ENCODE peak calls at places on chromosomes 3 and 15, in ten cellular contexts. W is C1 segment of cervical spinal cord; V is midbrain; I is stimulated activated CD4-positive, alpha-beta T cell treated with anti-CD3 and anti-CD28 coated beads, Interleukin-2, amount 100 ng/mL, for 24 hours; K is T-helper 2 cell; E is activated naive CD8-positive, alpha-beta T cell treated with anti-CD3 and anti-CD28 coated beads for 36 hours; O is thoracic aorta; F is activated CD4-positive, alpha-beta T cell treated with anti-CD3 and anti-CD28 coated beads, Interleukin-2, amount 50 U/mL, for 4 hours; J is fibroblast of mammary gland; A is sigmoid colon. X is an unnamed sample.

GRCh38 chr15:58967479-58967878 is 20.0 kb upstream of the RNF111 start:
- DNase-seq in W (no peak), F (no peak), J (no peak), E (no peak), K (no peak), I (no peak), V (no peak), A (no peak), O (no peak), X (no peak)

GRCh38 chr3:81451611-81452010 is 309.8 kb downstream of the GBE1 start:
- DNase-seq in O (no peak), I (no peak), A (no peak), J (peak), K (no peak), E (no peak), V (no peak), F (no peak), W (no peak), X (no peak)

GRCh38 chr3:142315083-142315482 is 89.7 kb upstream of the GK5 start:
- DNase-seq in O (no peak), E (no peak), J (peak), K (no peak), W (no peak), F (no peak), I (no peak), V (no peak), A (no peak), X (no peak)

GRCh38 chr3:70947584-70947983 is 635.1 kb upstream of the MDFIC2 start:
- DNase-seq in W (no peak), A (no peak), K (no peak), F (no peak), J (no peak), O (no peak), I (no peak), V (no peak), E (no peak), X (no peak)

GRCh38 chr15:51494411-51495314 is 127.9 kb downstream of the DMXL2 start:
- DNase-seq in J (peak), W (no peak), F (no peak), E (no peak), O (no peak), V (no peak), A (no peak), K (no peak), I (no peak), X (no peak)

GRCh38 chr15:63122002-63122893 is 587 bp downstream of the LACTB start:
- DNase-seq in J (peak), F (peak), K (peak), A (peak), W (peak), V (peak), E (peak), O (peak), I (peak), X (peak)

GRCh38 chr3:46848271-46849097 is 14.8 kb downstream of the MYL3 start:
- DNase-seq in O (no peak), W (no peak), K (no peak), I (peak), F (peak), E (peak), V (no peak), J (peak), A (peak), X (no peak)

GRCh38 chr3:108106031-108106430 is 15.2 kb upstream of the CD47 start:
- DNase-seq in F (no peak), E (no peak), A (no peak), I (no peak), O (no peak), J (peak), V (no peak), W (no peak), K (no peak), X (no peak)

GRCh38 chr3:67654099-67654831 is at the start of gene SUCLG2:
- DNase-seq in A (peak), K (peak), W (peak), V (peak), E (peak), F (peak), J (peak), O (peak), I (peak), X (peak)

GRCh38 chr15:85482896-85483295 is 102.5 kb downstream of the AKAP13 start:
- DNase-seq in W (no peak), A (no peak), E (no peak), I (no peak), J (peak), F (no peak), O (no peak), K (no peak), V (no peak), X (no peak)

GRCh38 chr3:47799733-47800132 is 3.2 kb upstream of the DHX30 start:
- DNase-seq in W (no peak), F (no peak), E (no peak), A (no peak), I (no peak), O (no peak), J (peak), K (no peak), V (no peak), X (no peak)

GRCh38 chr15:89132611-89133242 is 44.5 kb downstream of the ABHD2 start:
- DNase-seq in K (no peak), F (no peak), W (no peak), O (no peak), J (no peak), A (no peak), E (no peak), V (peak), I (no peak), X (no peak)

GRCh38 chr3:69976021-69976420 is 23.5 kb upstream of the SAMMSON start:
- DNase-seq in W (no peak), V (no peak), J (no peak), E (no peak), F (no peak), K (no peak), O (no peak), A (no peak), I (no peak), X (no peak)

GRCh38 chr3:138786788-138787276 is 47.9 kb downstream of the PIK3CB start:
- DNase-seq in W (no peak), V (peak), K (no peak), I (no peak), J (peak), O (no peak), A (no peak), E (no peak), F (no peak), X (no peak)

GRCh38 chr15:39747326-39747725 is 35.3 kb downstream of the FSIP1 start:
- DNase-seq in V (no peak), K (no peak), J (peak), I (no peak), E (no peak), A (no peak), F (no peak), O (no peak), W (no peak), X (no peak)

GRCh38 chr3:81726132-81726531 is 35.3 kb downstream of the GBE1 start:
- DNase-seq in O (no peak), I (no peak), K (no peak), E (no peak), A (no peak), F (no peak), V (no peak), J (peak), W (no peak), X (no peak)

GRCh38 chr3:56467108-56467507 is 1.2 kb downstream of the ERC2 start:
- DNase-seq in W (peak), A (no peak), E (peak), V (peak), K (no peak), I (peak), O (no peak), F (no peak), J (peak), X (peak)

GRCh38 chr15:101068961-101069734 is 150.0 kb downstream of the LRRK1 start:
- DNase-seq in V (no peak), E (no peak), I (no peak), A (no peak), K (no peak), J (no peak), O (no peak), F (no peak), W (no peak), X (no peak)

GRCh38 chr3:131907809-131908208 is 127.0 kb downstream of the CPNE4 start:
- DNase-seq in A (no peak), W (no peak), E (no peak), I (no peak), V (no peak), O (no peak), J (peak), F (no peak), K (no peak), X (no peak)

GRCh38 chr3:173891272-173892100 is 493.9 kb downstream of the NLGN1 start:
- DNase-seq in V (no peak), J (peak), I (no peak), K (no peak), E (no peak), A (no peak), O (no peak), W (no peak), F (no peak), X (no peak)

GRCh38 chr15:90035095-90035834 is 34.1 kb downstream of the ZNF710 start:
- DNase-seq in F (no peak), K (no peak), I (no peak), A (peak), O (no peak), E (no peak), W (peak), V (no peak), J (peak), X (peak)

GRCh38 chr15:40922608-40923005 is 6.5 kb upstream of the DLL4 start:
- DNase-seq in J (no peak), A (no peak), E (no peak), W (no peak), O (no peak), F (no peak), I (no peak), K (no peak), V (no peak), X (no peak)

GRCh38 chr3:160992712-160993111 is 112.4 kb downstream of the B3GALNT1 start:
- DNase-seq in F (no peak), E (no peak), K (no peak), J (no peak), O (no peak), I (no peak), W (no peak), A (no peak), V (no peak), X (no peak)

GRCh38 chr3:161409858-161410257 is 38.5 kb upstream of the SPTSSB start:
- DNase-seq in O (no peak), F (no peak), W (no peak), A (no peak), I (no peak), J (no peak), E (no peak), K (no peak), V (no peak), X (no peak)

GRCh38 chr3:196202516-196202970 is 8.7 kb downstream of the ZDHHC19 start:
- DNase-seq in V (no peak), E (no peak), F (no peak), J (peak), K (no peak), I (no peak), O (no peak), W (peak), A (peak), X (no peak)

GRCh38 chr15:90970274-90970673 is 15.6 kb downstream of the RCCD1 start:
- DNase-seq in K (no peak), I (no peak), V (no peak), O (no peak), W (no peak), F (no peak), J (no peak), A (no peak), E (no peak), X (no peak)

GRCh38 chr3:43894176-43895049 is 203.7 kb downstream of the ABHD5 start:
- DNase-seq in V (peak), A (no peak), O (no peak), K (no peak), E (peak), J (peak), F (no peak), I (peak), W (peak), X (peak)

GRCh38 chr3:89184596-89184995 is 77.2 kb downstream of the EPHA3 start:
- DNase-seq in J (no peak), A (no peak), I (no peak), W (no peak), V (no peak), O (no peak), K (no peak), F (no peak), E (no peak), X (no peak)

GRCh38 chr3:49378249-49378899 is 20.2 kb upstream of the GPX1 start:
- DNase-seq in E (no peak), J (peak), O (no peak), K (no peak), F (no peak), A (no peak), V (no peak), I (no peak), W (no peak), X (no peak)

X was measured in NCI-H1092 treated with DMSO at 0.1 percent for 48 hours.